ENCODE peak calls at places on chromosomes 7 and 10, in nine cellular contexts. E is HT-29; L is choroid plexus epithelial cell; G is psoas muscle; P is CD4-positive, alpha-beta T cell; A is iPS-NIHi11; Q is ovary; O is colonic mucosa; C is bronchial epithelial cell. W is an unnamed sample.

GRCh38 chr7:143188994-143189393 is 5.8 kb downstream of the TAS2R39 start:
- DNase-seq in C (no peak), A (no peak), E (no peak), O (no peak), P (no peak), G (no peak), L (no peak), Q (no peak), W (no peak)

GRCh38 chr7:30906520-30907240 is 5.0 kb upstream of the AQP1 start:
- DNase-seq in P (no peak), C (no peak), Q (no peak), L (no peak), O (no peak), E (no peak), A (no peak), G (no peak), W (no peak)

GRCh38 chr10:63268139-63268797 is 135.1 kb downstream of the NRBF2 start:
- DNase-seq in G (no peak), A (no peak), L (peak), Q (no peak), O (no peak), C (peak), E (peak), P (no peak), W (no peak)

GRCh38 chr10:79106651-79107050 is 37.9 kb downstream of the ZMIZ1 start:
- DNase-seq in A (no peak), L (no peak), P (no peak), E (no peak), C (no peak), Q (no peak), O (no peak), G (no peak), W (no peak)

GRCh38 chr10:120571256-120571655 is 114.2 kb downstream of the PLPP4 start:
- DNase-seq in A (no peak), E (no peak), Q (no peak), G (no peak), P (no peak), L (no peak), C (no peak), O (no peak), W (no peak)

GRCh38 chr7:50822716-50823115 is 40.0 kb upstream of the GRB10 start:
- DNase-seq in O (no peak), C (no peak), L (no peak), E (no peak), G (no peak), Q (no peak), A (no peak), P (no peak), W (no peak)

GRCh38 chr10:8794860-8795259 is 740.4 kb downstream of the GATA3 start:
- DNase-seq in Q (no peak), G (no peak), A (no peak), E (no peak), C (no peak), P (no peak), L (no peak), O (no peak), W (no peak)

GRCh38 chr7:70432567-70433001 is 699.4 kb upstream of the GALNT17 start:
- DNase-seq in G (no peak), P (no peak), O (no peak), A (no peak), E (no peak), L (no peak), C (no peak), Q (no peak), W (no peak)

GRCh38 chr10:96740579-96741281 is 20.4 kb upstream of the PIK3AP1 start:
- DNase-seq in C (no peak), L (peak), P (no peak), Q (no peak), G (peak), E (no peak), A (no peak), O (no peak), W (no peak)

GRCh38 chr10:90398551-90398950 is 459.3 kb downstream of the HTR7 start:
- DNase-seq in O (no peak), G (no peak), E (no peak), Q (no peak), P (no peak), C (no peak), L (peak), A (no peak), W (no peak)